ENCODE peak calls at places on chromosomes 6 and 20, in eight cellular contexts. P is RCC 7860; N is H54; Y is activated naive CD4-positive, alpha-beta T cell; D is C1 segment of cervical spinal cord; B is HFFc6; L is MM.1S; G is NCI-H1092. F is an unnamed sample.

GRCh38 chr6:153108320-153108719 is 22.8 kb downstream of the RGS17 start:
- DNase-seq in L (no peak), B (no peak), N (no peak), Y (no peak), P (peak), G (no peak), D (no peak), F (no peak)

GRCh38 chr6:74969591-74970267 is 236.1 kb downstream of the COL12A1 start:
- DNase-seq in G (no peak), D (no peak), B (no peak), P (no peak), N (no peak), Y (no peak), L (no peak), F (no peak)

GRCh38 chr6:140537211-140537610 is 1162.8 kb upstream of the CITED2 start:
- DNase-seq in G (no peak), B (peak), D (no peak), P (peak), N (no peak), L (no peak), Y (no peak), F (no peak)

GRCh38 chr6:165906-166305 is 126.4 kb upstream of the DUSP22 start:
- DNase-seq in Y (no peak), L (no peak), N (no peak), B (no peak), D (no peak), G (no peak), P (no peak), F (no peak)

GRCh38 chr6:52571099-52571755 is 5.6 kb downstream of the TRAM2 start:
- DNase-seq in P (no peak), N (no peak), D (no peak), Y (no peak), G (no peak), L (no peak), B (no peak), F (no peak)

GRCh38 chr6:158000530-158001307 is 19.1 kb downstream of the SYNJ2 start:
- DNase-seq in Y (no peak), L (no peak), B (no peak), G (no peak), P (no peak), D (no peak), N (no peak), F (no peak)

GRCh38 chr6:121465101-121465500 is 29.7 kb downstream of the GJA1 start:
- DNase-seq in G (no peak), N (no peak), B (no peak), P (no peak), L (no peak), D (no peak), Y (no peak), F (no peak)

GRCh38 chr20:16040742-16041141 is 532.5 kb downstream of the KIF16B start:
- DNase-seq in N (no peak), G (no peak), D (no peak), B (no peak), Y (no peak), L (no peak), P (no peak), F (no peak)

GRCh38 chr20:13953227-13953626 is 37.2 kb downstream of the SEL1L2 start:
- DNase-seq in P (no peak), L (no peak), D (no peak), B (no peak), G (no peak), N (no peak), Y (no peak), F (no peak)

GRCh38 chr6:52990342-52990741 is 4.7 kb downstream of the GSTA4 start:
- DNase-seq in L (no peak), N (no peak), B (peak), G (no peak), P (no peak), D (no peak), Y (no peak), F (peak)

GRCh38 chr20:6075428-6076219 is 21.8 kb upstream of the LRRN4 start:
- DNase-seq in N (no peak), L (no peak), D (peak), P (no peak), G (no peak), Y (no peak), B (no peak), F (no peak)

GRCh38 chr6:64590965-64591364 is 955.4 kb downstream of the PHF3 start:
- DNase-seq in G (no peak), P (no peak), Y (no peak), D (no peak), L (no peak), B (no peak), N (no peak), F (no peak)

GRCh38 chr20:63969851-63970713 is at the start of gene ZNF512B:
- DNase-seq in B (no peak), D (no peak), Y (peak), L (peak), N (peak), G (peak), P (no peak), F (peak)

GRCh38 chr20:1430004-1430451 is 36.6 kb downstream of the NSFL1C start:
- DNase-seq in N (no peak), B (peak), G (no peak), Y (no peak), L (no peak), D (no peak), P (no peak), F (no peak)

GRCh38 chr6:32947552-32948465 is 5.1 kb downstream of the HLA-DMA start:
- DNase-seq in B (peak), L (peak), P (peak), D (no peak), G (no peak), Y (no peak), N (no peak), F (peak)

GRCh38 chr20:48102821-48103635 is 317.7 kb upstream of the SULF2 start:
- DNase-seq in D (no peak), N (no peak), G (peak), P (no peak), L (no peak), B (no peak), Y (no peak), F (no peak)

F was measured in HTR-8/SVneo.